ENCODE peak calls at places on chromosomes 4 and X, in ten cellular contexts. One of them, this sample, is unnamed.

GRCh38 chrX:107454302-107454701 is 4.8 kb downstream of the FRMPD3 start:
- DNase-seq in A549: peak; percentile 11
- DNase-seq in heart left ventricle: no peak
- DNase-seq in suprapubic skin: no peak
- DNase-seq in transverse colon: no peak
- DNase-seq in HCT116: peak; percentile 55
- DNase-seq in stomach: no peak
- DNase-seq in sigmoid colon: no peak
- DNase-seq in spleen: no peak
- DNase-seq in adrenal gland: no peak
- DNase-seq in this sample: no peak

GRCh38 chrX:149567621-149568417 is 18.1 kb upstream of the HSFX3 start:
- DNase-seq in A549: no peak
- DNase-seq in heart left ventricle: no peak
- DNase-seq in suprapubic skin: no peak
- DNase-seq in transverse colon: no peak
- DNase-seq in HCT116: no peak
- DNase-seq in stomach: no peak
- DNase-seq in sigmoid colon: no peak
- DNase-seq in spleen: no peak
- DNase-seq in adrenal gland: no peak
- DNase-seq in this sample: no peak

GRCh38 chr4:152385551-152385950 is 150.3 kb downstream of the FBXW7 start:
- DNase-seq in A549: no peak
- DNase-seq in heart left ventricle: no peak
- DNase-seq in suprapubic skin: no peak
- DNase-seq in transverse colon: no peak
- DNase-seq in HCT116: no peak
- DNase-seq in stomach: no peak
- DNase-seq in sigmoid colon: no peak
- DNase-seq in spleen: no peak
- DNase-seq in adrenal gland: no peak
- DNase-seq in this sample: no peak

GRCh38 chrX:119735467-119735866 is 22.9 kb upstream of the SOWAHD start:
- DNase-seq in A549: no peak
- DNase-seq in heart left ventricle: no peak
- DNase-seq in suprapubic skin: no peak
- DNase-seq in transverse colon: no peak
- DNase-seq in HCT116: no peak
- DNase-seq in stomach: no peak
- DNase-seq in sigmoid colon: no peak
- DNase-seq in spleen: peak; percentile 59
- DNase-seq in adrenal gland: no peak
- DNase-seq in this sample: no peak

GRCh38 chrX:129586446-129586845 is 46.4 kb downstream of the OCRL start:
- DNase-seq in A549: no peak
- DNase-seq in heart left ventricle: no peak
- DNase-seq in suprapubic skin: no peak
- DNase-seq in transverse colon: no peak
- DNase-seq in HCT116: no peak
- DNase-seq in stomach: no peak
- DNase-seq in sigmoid colon: no peak
- DNase-seq in spleen: no peak
- DNase-seq in adrenal gland: no peak
- DNase-seq in this sample: no peak

GRCh38 chrX:14363719-14364118 is 165.6 kb upstream of the GLRA2 start:
- DNase-seq in A549: no peak
- DNase-seq in heart left ventricle: no peak
- DNase-seq in suprapubic skin: no peak
- DNase-seq in transverse colon: no peak
- DNase-seq in HCT116: no peak
- DNase-seq in stomach: no peak
- DNase-seq in sigmoid colon: no peak
- DNase-seq in spleen: no peak
- DNase-seq in adrenal gland: no peak
- DNase-seq in this sample: no peak

GRCh38 chr4:52545099-52546069 is 113.7 kb downstream of the USP46 start:
- DNase-seq in A549: peak; percentile 48
- DNase-seq in heart left ventricle: peak; percentile 77
- DNase-seq in suprapubic skin: no peak
- DNase-seq in transverse colon: peak; percentile 79
- DNase-seq in HCT116: peak; percentile 52
- DNase-seq in stomach: peak; percentile 85
- DNase-seq in sigmoid colon: peak; percentile 86
- DNase-seq in spleen: peak; percentile 77
- DNase-seq in adrenal gland: peak; percentile 91
- DNase-seq in this sample: peak; percentile 91

GRCh38 chr4:32140636-32141035 is 1420.5 kb downstream of the PCDH7 start:
- DNase-seq in A549: peak; percentile 10
- DNase-seq in heart left ventricle: no peak
- DNase-seq in suprapubic skin: no peak
- DNase-seq in transverse colon: no peak
- DNase-seq in HCT116: no peak
- DNase-seq in stomach: no peak
- DNase-seq in sigmoid colon: no peak
- DNase-seq in spleen: no peak
- DNase-seq in adrenal gland: no peak
- DNase-seq in this sample: no peak

GRCh38 chr4:7291372-7292135 is 99.2 kb downstream of the SORCS2 start:
- DNase-seq in A549: no peak
- DNase-seq in heart left ventricle: peak; percentile 72
- DNase-seq in suprapubic skin: no peak
- DNase-seq in transverse colon: peak; percentile 40
- DNase-seq in HCT116: no peak
- DNase-seq in stomach: no peak
- DNase-seq in sigmoid colon: peak; percentile 90
- DNase-seq in spleen: no peak
- DNase-seq in adrenal gland: peak; percentile 62
- DNase-seq in this sample: no peak

GRCh38 chr4:7003176-7003878 is 39.8 kb upstream of the TADA2B start:
- DNase-seq in A549: no peak
- DNase-seq in heart left ventricle: no peak
- DNase-seq in suprapubic skin: peak; percentile 29
- DNase-seq in transverse colon: no peak
- DNase-seq in HCT116: no peak
- DNase-seq in stomach: no peak
- DNase-seq in sigmoid colon: peak; percentile 35
- DNase-seq in spleen: no peak
- DNase-seq in adrenal gland: no peak
- DNase-seq in this sample: no peak

GRCh38 chrX:103779156-103779555 is 2.5 kb downstream of the PLP1 start:
- DNase-seq in A549: no peak
- DNase-seq in heart left ventricle: no peak
- DNase-seq in suprapubic skin: no peak
- DNase-seq in transverse colon: no peak
- DNase-seq in HCT116: no peak
- DNase-seq in stomach: no peak
- DNase-seq in sigmoid colon: no peak
- DNase-seq in spleen: no peak
- DNase-seq in adrenal gland: peak; percentile 68
- DNase-seq in this sample: no peak

GRCh38 chrX:129523076-129524055 is at the start of gene SMARCA1:
- DNase-seq in A549: peak; percentile 79
- DNase-seq in heart left ventricle: peak; percentile 56
- DNase-seq in suprapubic skin: peak; percentile 66
- DNase-seq in transverse colon: peak; percentile 17
- DNase-seq in HCT116: peak; percentile 16
- DNase-seq in stomach: peak; percentile 39
- DNase-seq in sigmoid colon: peak; percentile 86
- DNase-seq in spleen: peak; percentile 78
- DNase-seq in adrenal gland: peak; percentile 80
- DNase-seq in this sample: no peak

GRCh38 chr4:170423137-170423536 is 333.4 kb upstream of the AADAT start:
- DNase-seq in A549: no peak
- DNase-seq in heart left ventricle: no peak
- DNase-seq in suprapubic skin: no peak
- DNase-seq in transverse colon: no peak
- DNase-seq in HCT116: no peak
- DNase-seq in stomach: no peak
- DNase-seq in sigmoid colon: no peak
- DNase-seq in spleen: no peak
- DNase-seq in adrenal gland: no peak
- DNase-seq in this sample: no peak

GRCh38 chr4:87521757-87522374 is 7.3 kb downstream of the SPARCL1 start:
- DNase-seq in A549: peak; percentile 5
- DNase-seq in heart left ventricle: no peak
- DNase-seq in suprapubic skin: no peak
- DNase-seq in transverse colon: no peak
- DNase-seq in HCT116: peak; percentile 19
- DNase-seq in stomach: no peak
- DNase-seq in sigmoid colon: no peak
- DNase-seq in spleen: no peak
- DNase-seq in adrenal gland: no peak
- DNase-seq in this sample: no peak

GRCh38 chr4:121693450-121693849 is 3.3 kb downstream of the ANXA5 start:
- DNase-seq in A549: no peak
- DNase-seq in heart left ventricle: no peak
- DNase-seq in suprapubic skin: no peak
- DNase-seq in transverse colon: no peak
- DNase-seq in HCT116: no peak
- DNase-seq in stomach: no peak
- DNase-seq in sigmoid colon: no peak
- DNase-seq in spleen: no peak
- DNase-seq in adrenal gland: no peak
- DNase-seq in this sample: no peak

GRCh38 chr4:121690001-121690400 is 6.8 kb downstream of the ANXA5 start:
- DNase-seq in A549: no peak
- DNase-seq in heart left ventricle: no peak
- DNase-seq in suprapubic skin: no peak
- DNase-seq in transverse colon: no peak
- DNase-seq in HCT116: no peak
- DNase-seq in stomach: no peak
- DNase-seq in sigmoid colon: no peak
- DNase-seq in spleen: no peak
- DNase-seq in adrenal gland: no peak
- DNase-seq in this sample: no peak

GRCh38 chr4:121696140-121696640 is 590 bp downstream of the ANXA5 start:
- DNase-seq in A549: peak; percentile 63
- DNase-seq in heart left ventricle: peak; percentile 85
- DNase-seq in suprapubic skin: peak; percentile 92
- DNase-seq in transverse colon: peak; percentile 76
- DNase-seq in HCT116: no peak
- DNase-seq in stomach: peak; percentile 73
- DNase-seq in sigmoid colon: peak; percentile 94
- DNase-seq in spleen: peak; percentile 91
- DNase-seq in adrenal gland: peak; percentile 93
- DNase-seq in this sample: peak; percentile 95

GRCh38 chr4:121688696-121689095 is 8.1 kb downstream of the ANXA5 start:
- DNase-seq in A549: no peak
- DNase-seq in heart left ventricle: no peak
- DNase-seq in suprapubic skin: no peak
- DNase-seq in transverse colon: no peak
- DNase-seq in HCT116: no peak
- DNase-seq in stomach: no peak
- DNase-seq in sigmoid colon: no peak
- DNase-seq in spleen: no peak
- DNase-seq in adrenal gland: no peak
- DNase-seq in this sample: no peak

DNA sequence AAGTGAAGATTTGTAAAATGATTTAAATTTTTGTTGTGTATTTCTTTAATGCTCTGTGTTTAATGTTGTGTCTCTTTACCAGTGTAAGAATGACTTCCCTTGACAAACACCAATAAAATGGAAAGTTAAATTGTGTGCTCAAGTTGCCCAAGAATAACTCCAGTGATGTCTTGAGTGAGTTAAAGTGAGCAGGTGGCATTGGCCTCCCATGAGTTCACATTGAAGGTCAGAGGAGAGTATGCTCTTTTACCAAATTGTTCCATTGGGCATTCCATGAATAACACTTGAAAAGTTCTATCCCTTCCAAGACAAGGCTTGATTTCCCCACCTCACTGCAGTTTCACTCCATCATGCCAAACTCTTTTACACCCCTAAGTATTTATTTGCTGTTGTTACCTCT is 4.5 kb downstream of the ANXA5 start:
- DNase-seq in A549: no peak
- DNase-seq in heart left ventricle: no peak
- DNase-seq in suprapubic skin: no peak
- DNase-seq in transverse colon: no peak
- DNase-seq in HCT116: no peak
- DNase-seq in stomach: no peak
- DNase-seq in sigmoid colon: no peak
- DNase-seq in spleen: no peak
- DNase-seq in adrenal gland: no peak
- DNase-seq in this sample: no peak
- TF ChIP-seq POLR2A in A549: no peak
- TF ChIP-seq POLR2A in heart left ventricle: no peak
- TF ChIP-seq POLR2A in suprapubic skin: no peak
- TF ChIP-seq POLR2A in transverse colon: no peak
- TF ChIP-seq POLR2A in HCT116: no peak
- TF ChIP-seq POLR2A in stomach: no peak
- TF ChIP-seq POLR2A in sigmoid colon: no peak
- TF ChIP-seq POLR2A in spleen: no peak
- TF ChIP-seq POLR2A in adrenal gland: no peak
- TF ChIP-seq POLR2A in this sample: no peak

GRCh38 chr4:185915271-185915670 is 103.3 kb upstream of the SORBS2 start:
- DNase-seq in A549: no peak
- DNase-seq in heart left ventricle: no peak
- DNase-seq in suprapubic skin: no peak
- DNase-seq in transverse colon: no peak
- DNase-seq in HCT116: no peak
- DNase-seq in stomach: no peak
- DNase-seq in sigmoid colon: no peak
- DNase-seq in spleen: no peak
- DNase-seq in adrenal gland: no peak
- DNase-seq in this sample: peak; percentile 42
- H3K9me3 ChIP-seq in A549: no peaks in the 10 kb centered on the region
- H3K9me3 ChIP-seq in heart left ventricle: no peaks in the 10 kb centered on the region
- H3K9me3 ChIP-seq in suprapubic skin: no peaks in the 10 kb centered on the region
- H3K9me3 ChIP-seq in transverse colon: no peaks in the 10 kb centered on the region
- H3K9me3 ChIP-seq in HCT116: no peaks in the 10 kb centered on the region
- H3K9me3 ChIP-seq in stomach: no peaks in the 10 kb centered on the region
- H3K9me3 ChIP-seq in sigmoid colon: no peaks in the 10 kb centered on the region
- H3K9me3 ChIP-seq in spleen: no peaks in the 10 kb centered on the region
- H3K9me3 ChIP-seq in adrenal gland: no peaks in the 10 kb centered on the region
- H3K9me3 ChIP-seq in this sample: no peaks in the 10 kb centered on the region

GRCh38 chr4:104044369-104044768 is 324.6 kb upstream of the TACR3 start:
- DNase-seq in A549: no peak
- DNase-seq in heart left ventricle: no peak
- DNase-seq in suprapubic skin: no peak
- DNase-seq in transverse colon: no peak
- DNase-seq in HCT116: no peak
- DNase-seq in stomach: no peak
- DNase-seq in sigmoid colon: no peak
- DNase-seq in spleen: no peak
- DNase-seq in adrenal gland: no peak
- DNase-seq in this sample: no peak
- H3K4me3 ChIP-seq in A549: no peak overlapping the region
- H3K4me3 ChIP-seq in heart left ventricle: no peak overlapping the region
- H3K4me3 ChIP-seq in suprapubic skin: no peak overlapping the region
- H3K4me3 ChIP-seq in transverse colon: no peak overlapping the region
- H3K4me3 ChIP-seq in HCT116: no peak overlapping the region
- H3K4me3 ChIP-seq in stomach: no peak overlapping the region
- H3K4me3 ChIP-seq in sigmoid colon: no peak overlapping the region
- H3K4me3 ChIP-seq in spleen: no peak overlapping the region
- H3K4me3 ChIP-seq in adrenal gland: no peak overlapping the region
- H3K4me3 ChIP-seq in this sample: no peak overlapping the region

DNA sequence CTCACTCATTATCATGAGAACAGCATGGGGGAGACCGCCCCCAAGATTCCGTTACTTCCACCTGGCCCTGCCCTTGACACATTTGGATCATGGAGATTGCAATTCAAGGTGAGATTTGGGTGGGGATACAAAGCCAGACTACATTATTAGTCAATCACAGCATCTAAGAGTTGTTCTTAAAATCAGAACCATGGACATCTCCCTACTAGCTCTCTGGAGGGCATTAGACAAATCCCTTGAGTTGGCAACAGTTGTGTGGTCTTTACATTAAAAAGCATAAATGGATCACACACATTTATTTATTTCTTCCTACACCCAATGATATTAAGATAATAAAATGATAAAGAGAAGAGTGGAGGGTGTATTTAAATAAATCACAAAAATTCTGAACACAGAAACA is 262.8 kb upstream of the VCX start:
- DNase-seq in A549: no peak
- DNase-seq in heart left ventricle: no peak
- DNase-seq in suprapubic skin: no peak
- DNase-seq in transverse colon: no peak
- DNase-seq in HCT116: no peak
- DNase-seq in stomach: no peak
- DNase-seq in sigmoid colon: no peak
- DNase-seq in spleen: no peak
- DNase-seq in adrenal gland: no peak
- DNase-seq in this sample: no peak
- TF ChIP-seq POLR2A in A549: no peak
- TF ChIP-seq POLR2A in heart left ventricle: no peak
- TF ChIP-seq POLR2A in suprapubic skin: no peak
- TF ChIP-seq POLR2A in transverse colon: no peak
- TF ChIP-seq POLR2A in HCT116: no peak
- TF ChIP-seq POLR2A in stomach: no peak
- TF ChIP-seq POLR2A in sigmoid colon: no peak
- TF ChIP-seq POLR2A in spleen: no peak
- TF ChIP-seq POLR2A in adrenal gland: no peak
- TF ChIP-seq POLR2A in this sample: no peak

This sample was measured in esophagus muscularis mucosa.